ENCODE peak calls at places on chromosomes 11 and 22, in eight cellular contexts. One of them, this sample, is unnamed.

GRCh38 chr22:19430890-19431541 is 517 bp downstream of the HIRA start:
- DNase-seq in GM04504: no peak
- DNase-seq in lower lobe of right lung: peak
- DNase-seq in cardiac muscle cell: peak
- DNase-seq in HFFc6: peak
- DNase-seq in foreskin fibroblast: peak
- DNase-seq in ureter: peak
- DNase-seq in fibroblast of pulmonary artery: peak
- DNase-seq in this sample: no peak

GRCh38 chr22:29661355-29661754 is 57.9 kb downstream of the NF2 start:
- DNase-seq in GM04504: no peak
- DNase-seq in foreskin fibroblast: peak
- DNase-seq in ureter: no peak
- DNase-seq in lower lobe of right lung: no peak
- DNase-seq in fibroblast of pulmonary artery: peak
- DNase-seq in HFFc6: no peak
- DNase-seq in cardiac muscle cell: no peak
- DNase-seq in this sample: no peak

GRCh38 chr11:75388386-75389275 is 10.7 kb upstream of the RPS3 start:
- DNase-seq in ureter: peak
- DNase-seq in lower lobe of right lung: peak
- DNase-seq in GM04504: peak
- DNase-seq in foreskin fibroblast: peak
- DNase-seq in cardiac muscle cell: peak
- DNase-seq in HFFc6: peak
- DNase-seq in fibroblast of pulmonary artery: peak
- DNase-seq in this sample: peak

GRCh38 chr22:22822106-22822505 is 65.5 kb upstream of the IGLL5 start:
- DNase-seq in GM04504: no peak
- DNase-seq in ureter: no peak
- DNase-seq in HFFc6: no peak
- DNase-seq in foreskin fibroblast: no peak
- DNase-seq in cardiac muscle cell: no peak
- DNase-seq in lower lobe of right lung: no peak
- DNase-seq in fibroblast of pulmonary artery: no peak
- DNase-seq in this sample: no peak

GRCh38 chr11:94128746-94129504 is at the start of gene PANX1:
- DNase-seq in lower lobe of right lung: peak
- DNase-seq in cardiac muscle cell: peak
- DNase-seq in foreskin fibroblast: peak
- DNase-seq in ureter: peak
- DNase-seq in HFFc6: peak
- DNase-seq in GM04504: peak
- DNase-seq in fibroblast of pulmonary artery: peak
- DNase-seq in this sample: peak

GRCh38 chr11:69406060-69406459 is 75.4 kb upstream of the LINC01488 start:
- DNase-seq in lower lobe of right lung: no peak
- DNase-seq in HFFc6: no peak
- DNase-seq in fibroblast of pulmonary artery: no peak
- DNase-seq in ureter: no peak
- DNase-seq in foreskin fibroblast: no peak
- DNase-seq in GM04504: no peak
- DNase-seq in cardiac muscle cell: no peak
- DNase-seq in this sample: no peak

GRCh38 chr11:121391914-121392313 is 60.2 kb upstream of the SORL1 start:
- DNase-seq in cardiac muscle cell: no peak
- DNase-seq in GM04504: no peak
- DNase-seq in ureter: peak
- DNase-seq in fibroblast of pulmonary artery: no peak
- DNase-seq in HFFc6: no peak
- DNase-seq in lower lobe of right lung: peak
- DNase-seq in foreskin fibroblast: no peak
- DNase-seq in this sample: peak

GRCh38 chr11:121063728-121064127 is 37.3 kb upstream of the TECTA start:
- DNase-seq in fibroblast of pulmonary artery: no peak
- DNase-seq in foreskin fibroblast: no peak
- DNase-seq in GM04504: no peak
- DNase-seq in HFFc6: peak
- DNase-seq in ureter: no peak
- DNase-seq in cardiac muscle cell: peak
- DNase-seq in lower lobe of right lung: no peak
- DNase-seq in this sample: no peak

GRCh38 chr11:2825261-2825885 is 60.2 kb downstream of the CDKN1C start:
- DNase-seq in GM04504: peak
- DNase-seq in foreskin fibroblast: peak
- DNase-seq in lower lobe of right lung: peak
- DNase-seq in fibroblast of pulmonary artery: peak
- DNase-seq in cardiac muscle cell: no peak
- DNase-seq in ureter: peak
- DNase-seq in HFFc6: peak
- DNase-seq in this sample: no peak

GRCh38 chr22:16781074-16781763 is 44.0 kb downstream of the XKR3 start:
- DNase-seq in GM04504: no peak
- DNase-seq in fibroblast of pulmonary artery: no peak
- DNase-seq in ureter: no peak
- DNase-seq in HFFc6: no peak
- DNase-seq in cardiac muscle cell: no peak
- DNase-seq in foreskin fibroblast: no peak
- DNase-seq in lower lobe of right lung: no peak
- DNase-seq in this sample: no peak

GRCh38 chr11:66768818-66769217 is 39.8 kb upstream of the SPTBN2 start:
- DNase-seq in GM04504: no peak
- DNase-seq in cardiac muscle cell: no peak
- DNase-seq in ureter: no peak
- DNase-seq in lower lobe of right lung: no peak
- DNase-seq in HFFc6: no peak
- DNase-seq in foreskin fibroblast: no peak
- DNase-seq in fibroblast of pulmonary artery: peak
- DNase-seq in this sample: no peak

GRCh38 chr11:133892584-133893380 is 47.5 kb upstream of the SPATA19 start:
- DNase-seq in cardiac muscle cell: no peak
- DNase-seq in HFFc6: no peak
- DNase-seq in ureter: peak
- DNase-seq in fibroblast of pulmonary artery: no peak
- DNase-seq in lower lobe of right lung: no peak
- DNase-seq in GM04504: no peak
- DNase-seq in foreskin fibroblast: no peak
- DNase-seq in this sample: no peak

GRCh38 chr11:20235164-20235563 is 74.9 kb upstream of the DBX1 start:
- DNase-seq in lower lobe of right lung: no peak
- DNase-seq in GM04504: no peak
- DNase-seq in ureter: no peak
- DNase-seq in HFFc6: no peak
- DNase-seq in fibroblast of pulmonary artery: no peak
- DNase-seq in foreskin fibroblast: no peak
- DNase-seq in cardiac muscle cell: no peak
- DNase-seq in this sample: no peak

GRCh38 chr11:38208951-38209350 is 1610.9 kb upstream of the RAG2 start:
- DNase-seq in fibroblast of pulmonary artery: no peak
- DNase-seq in GM04504: no peak
- DNase-seq in cardiac muscle cell: no peak
- DNase-seq in lower lobe of right lung: no peak
- DNase-seq in ureter: no peak
- DNase-seq in HFFc6: no peak
- DNase-seq in foreskin fibroblast: no peak
- DNase-seq in this sample: no peak

GRCh38 chr11:83472831-83473230 is 186.7 kb upstream of the CCDC90B start:
- DNase-seq in lower lobe of right lung: no peak
- DNase-seq in foreskin fibroblast: no peak
- DNase-seq in ureter: no peak
- DNase-seq in HFFc6: no peak
- DNase-seq in GM04504: no peak
- DNase-seq in fibroblast of pulmonary artery: no peak
- DNase-seq in cardiac muscle cell: no peak
- DNase-seq in this sample: no peak

GRCh38 chr22:46964773-46965550 is 202.5 kb downstream of the TBC1D22A start:
- DNase-seq in ureter: no peak
- DNase-seq in cardiac muscle cell: no peak
- DNase-seq in HFFc6: no peak
- DNase-seq in GM04504: no peak
- DNase-seq in fibroblast of pulmonary artery: no peak
- DNase-seq in lower lobe of right lung: no peak
- DNase-seq in foreskin fibroblast: no peak
- DNase-seq in this sample: no peak

GRCh38 chr11:95005642-95006041 is 19.4 kb upstream of the KDM4E start:
- DNase-seq in cardiac muscle cell: no peak
- DNase-seq in ureter: no peak
- DNase-seq in GM04504: no peak
- DNase-seq in HFFc6: no peak
- DNase-seq in lower lobe of right lung: no peak
- DNase-seq in foreskin fibroblast: no peak
- DNase-seq in fibroblast of pulmonary artery: no peak
- DNase-seq in this sample: no peak

GRCh38 chr11:93921695-93922468 is 71.5 kb upstream of the VSTM5 start:
- DNase-seq in lower lobe of right lung: no peak
- DNase-seq in HFFc6: peak
- DNase-seq in cardiac muscle cell: peak
- DNase-seq in fibroblast of pulmonary artery: peak
- DNase-seq in ureter: no peak
- DNase-seq in foreskin fibroblast: peak
- DNase-seq in GM04504: peak
- DNase-seq in this sample: no peak

GRCh38 chr11:122743949-122744876 is 88.7 kb downstream of the UBASH3B start:
- DNase-seq in HFFc6: no peak
- DNase-seq in cardiac muscle cell: no peak
- DNase-seq in GM04504: no peak
- DNase-seq in ureter: no peak
- DNase-seq in fibroblast of pulmonary artery: no peak
- DNase-seq in foreskin fibroblast: no peak
- DNase-seq in lower lobe of right lung: no peak
- DNase-seq in this sample: no peak

GRCh38 chr11:97107604-97108003 is 717.8 kb downstream of the JRKL start:
- DNase-seq in lower lobe of right lung: no peak
- DNase-seq in HFFc6: no peak
- DNase-seq in cardiac muscle cell: no peak
- DNase-seq in fibroblast of pulmonary artery: no peak
- DNase-seq in GM04504: no peak
- DNase-seq in ureter: no peak
- DNase-seq in foreskin fibroblast: no peak
- DNase-seq in this sample: no peak

GRCh38 chr11:103398829-103399228 is 289.6 kb downstream of the DYNC2H1 start:
- DNase-seq in lower lobe of right lung: no peak
- DNase-seq in cardiac muscle cell: no peak
- DNase-seq in ureter: no peak
- DNase-seq in fibroblast of pulmonary artery: no peak
- DNase-seq in foreskin fibroblast: no peak
- DNase-seq in GM04504: no peak
- DNase-seq in HFFc6: no peak
- DNase-seq in this sample: no peak

GRCh38 chr11:1618231-1618630 is 3.7 kb downstream of the KRTAP5-4 start:
- DNase-seq in GM04504: no peak
- DNase-seq in foreskin fibroblast: no peak
- DNase-seq in HFFc6: no peak
- DNase-seq in ureter: no peak
- DNase-seq in cardiac muscle cell: no peak
- DNase-seq in fibroblast of pulmonary artery: no peak
- DNase-seq in lower lobe of right lung: no peak
- DNase-seq in this sample: no peak

GRCh38 chr11:35131094-35131493 is 7.9 kb upstream of the CD44 start:
- DNase-seq in foreskin fibroblast: no peak
- DNase-seq in fibroblast of pulmonary artery: no peak
- DNase-seq in cardiac muscle cell: no peak
- DNase-seq in HFFc6: no peak
- DNase-seq in ureter: no peak
- DNase-seq in lower lobe of right lung: no peak
- DNase-seq in GM04504: no peak
- DNase-seq in this sample: no peak

GRCh38 chr11:114270531-114271270 is 25.5 kb upstream of the NNMT start:
- DNase-seq in foreskin fibroblast: no peak
- DNase-seq in fibroblast of pulmonary artery: no peak
- DNase-seq in HFFc6: no peak
- DNase-seq in cardiac muscle cell: no peak
- DNase-seq in GM04504: no peak
- DNase-seq in lower lobe of right lung: no peak
- DNase-seq in ureter: no peak
- DNase-seq in this sample: no peak

GRCh38 chr22:37638351-37639069 is 959 bp upstream of the SH3BP1 start:
- DNase-seq in fibroblast of pulmonary artery: no peak
- DNase-seq in GM04504: no peak
- DNase-seq in ureter: no peak
- DNase-seq in cardiac muscle cell: no peak
- DNase-seq in HFFc6: no peak
- DNase-seq in foreskin fibroblast: no peak
- DNase-seq in lower lobe of right lung: no peak
- DNase-seq in this sample: no peak

GRCh38 chr11:15223318-15223717 is 108.6 kb downstream of the INSC start:
- DNase-seq in foreskin fibroblast: no peak
- DNase-seq in ureter: no peak
- DNase-seq in fibroblast of pulmonary artery: peak
- DNase-seq in HFFc6: peak
- DNase-seq in lower lobe of right lung: no peak
- DNase-seq in GM04504: no peak
- DNase-seq in cardiac muscle cell: no peak
- DNase-seq in this sample: no peak

GRCh38 chr11:120612363-120613263 is 101.1 kb downstream of the GRIK4 start:
- DNase-seq in GM04504: no peak
- DNase-seq in cardiac muscle cell: no peak
- DNase-seq in fibroblast of pulmonary artery: peak
- DNase-seq in ureter: no peak
- DNase-seq in foreskin fibroblast: peak
- DNase-seq in lower lobe of right lung: no peak
- DNase-seq in HFFc6: no peak
- DNase-seq in this sample: no peak

GRCh38 chr11:2436521-2437031 is 7.7 kb downstream of the TRPM5 start:
- DNase-seq in ureter: no peak
- DNase-seq in HFFc6: no peak
- DNase-seq in foreskin fibroblast: no peak
- DNase-seq in GM04504: no peak
- DNase-seq in cardiac muscle cell: no peak
- DNase-seq in lower lobe of right lung: peak
- DNase-seq in fibroblast of pulmonary artery: no peak
- DNase-seq in this sample: no peak

GRCh38 chr11:36478700-36479329 is 31.3 kb downstream of the TRAF6 start:
- DNase-seq in lower lobe of right lung: no peak
- DNase-seq in foreskin fibroblast: no peak
- DNase-seq in HFFc6: peak
- DNase-seq in GM04504: no peak
- DNase-seq in ureter: no peak
- DNase-seq in cardiac muscle cell: peak
- DNase-seq in fibroblast of pulmonary artery: peak
- DNase-seq in this sample: peak

GRCh38 chr11:65817312-65817814 is 16.4 kb upstream of the SNX32 start:
- DNase-seq in GM04504: no peak
- DNase-seq in lower lobe of right lung: peak
- DNase-seq in ureter: no peak
- DNase-seq in foreskin fibroblast: no peak
- DNase-seq in cardiac muscle cell: no peak
- DNase-seq in fibroblast of pulmonary artery: peak
- DNase-seq in HFFc6: no peak
- DNase-seq in this sample: no peak

GRCh38 chr11:97537407-97538150 is 1147.8 kb downstream of the JRKL start:
- DNase-seq in fibroblast of pulmonary artery: no peak
- DNase-seq in cardiac muscle cell: no peak
- DNase-seq in ureter: no peak
- DNase-seq in foreskin fibroblast: no peak
- DNase-seq in GM04504: no peak
- DNase-seq in HFFc6: no peak
- DNase-seq in lower lobe of right lung: no peak
- DNase-seq in this sample: no peak

GRCh38 chr11:12166299-12167092 is 56.1 kb downstream of the MICAL2 start:
- DNase-seq in foreskin fibroblast: no peak
- DNase-seq in GM04504: no peak
- DNase-seq in cardiac muscle cell: no peak
- DNase-seq in lower lobe of right lung: no peak
- DNase-seq in fibroblast of pulmonary artery: no peak
- DNase-seq in ureter: no peak
- DNase-seq in HFFc6: no peak
- DNase-seq in this sample: no peak

GRCh38 chr22:30457964-30458363 is 13.9 kb downstream of the SEC14L3 start:
- DNase-seq in GM04504: no peak
- DNase-seq in lower lobe of right lung: no peak
- DNase-seq in foreskin fibroblast: peak
- DNase-seq in ureter: no peak
- DNase-seq in HFFc6: peak
- DNase-seq in cardiac muscle cell: no peak
- DNase-seq in fibroblast of pulmonary artery: no peak
- DNase-seq in this sample: no peak

GRCh38 chr11:79094601-79095000 is 346.2 kb downstream of the TENM4 start:
- DNase-seq in GM04504: no peak
- DNase-seq in cardiac muscle cell: no peak
- DNase-seq in fibroblast of pulmonary artery: no peak
- DNase-seq in foreskin fibroblast: no peak
- DNase-seq in HFFc6: no peak
- DNase-seq in ureter: no peak
- DNase-seq in lower lobe of right lung: no peak
- DNase-seq in this sample: no peak

This sample was measured in cerebellum.